ENCODE peak calls at places on chromosomes 5 and 9, in ten cellular contexts. P is WTC11; Q is NB4; U is lower lobe of right lung; G is IMR-90; E is kidney epithelial cell; M is CD4-positive, alpha-beta T cell; W is body of pancreas; O is heart right ventricle; F is lower leg skin. C is an unnamed sample.

GRCh38 chr5:105849701-105850100 is 1821.0 kb downstream of the EFNA5 start:
- DNase-seq in O (no peak), P (no peak), Q (no peak), U (no peak), M (no peak), F (no peak), G (peak), E (no peak), W (no peak), C (no peak)

GRCh38 chr5:138542120-138542955 is 698 bp downstream of the ETF1 start:
- DNase-seq in Q (peak), G (peak), O (no peak), U (no peak), P (no peak), F (no peak), M (no peak), W (peak), E (no peak), C (no peak)

GRCh38 chr5:10633271-10634049 is 69.6 kb downstream of the ANKRD33B start:
- DNase-seq in G (no peak), W (no peak), O (no peak), U (no peak), P (no peak), M (no peak), F (peak), E (no peak), Q (peak), C (no peak)

GRCh38 chr9:8473226-8473625 is 673.6 kb upstream of the DMAC1 start:
- DNase-seq in U (no peak), G (no peak), P (no peak), Q (no peak), W (no peak), F (no peak), O (no peak), E (no peak), M (no peak), C (no peak)

GRCh38 chr5:40736103-40736875 is 19.5 kb downstream of the TTC33 start:
- DNase-seq in M (no peak), E (no peak), F (no peak), W (peak), U (no peak), Q (peak), P (no peak), G (peak), O (no peak), C (no peak)

GRCh38 chr5:93274291-93274690 is 306.7 kb downstream of the NR2F1-AS1 start:
- DNase-seq in Q (no peak), E (peak), W (no peak), M (no peak), G (peak), P (no peak), F (no peak), O (no peak), U (no peak), C (no peak)

GRCh38 chr5:125696762-125697161 is 726.4 kb upstream of the GRAMD2B start:
- DNase-seq in P (no peak), F (no peak), Q (no peak), O (peak), E (no peak), M (no peak), G (peak), U (no peak), W (peak), C (no peak)

GRCh38 chr5:150904479-150905311 is at the start of gene ZNF300:
- DNase-seq in W (peak), O (peak), M (peak), G (peak), U (peak), E (peak), F (peak), Q (no peak), P (peak), C (peak)

GRCh38 chr5:60382761-60383160 is 317.2 kb downstream of the DEPDC1B start:
- DNase-seq in O (no peak), E (no peak), P (no peak), M (no peak), W (peak), Q (peak), U (no peak), G (peak), F (no peak), C (no peak)

GRCh38 chr9:6226696-6227095 is 11.1 kb downstream of the IL33 start:
- DNase-seq in P (no peak), G (peak), U (no peak), E (no peak), W (peak), M (no peak), O (peak), F (no peak), Q (no peak), C (no peak)

GRCh38 chr5:151671979-151672378 is 14.7 kb downstream of the SPARC start:
- DNase-seq in P (no peak), F (no peak), W (no peak), E (no peak), M (no peak), G (peak), Q (no peak), O (peak), U (no peak), C (no peak)

GRCh38 chr9:1217076-1217475 is 166.9 kb downstream of the DMRT2 start:
- DNase-seq in G (no peak), O (no peak), M (no peak), E (no peak), U (no peak), W (no peak), Q (no peak), F (no peak), P (no peak), C (no peak)

GRCh38 chr5:122842016-122842580 is 3.3 kb upstream of the SNX24 start:
- DNase-seq in E (no peak), O (no peak), W (no peak), Q (no peak), M (no peak), U (no peak), G (no peak), P (no peak), F (no peak), C (no peak)

GRCh38 chr9:113616716-113617496 is 153.4 kb downstream of the RGS3 start:
- DNase-seq in P (no peak), G (no peak), U (no peak), O (no peak), F (no peak), M (no peak), E (no peak), Q (no peak), W (no peak), C (peak)

GRCh38 chr5:93273176-93273575 is 307.8 kb downstream of the NR2F1-AS1 start:
- DNase-seq in E (peak), W (no peak), Q (no peak), M (no peak), G (peak), U (no peak), P (no peak), F (no peak), O (no peak), C (no peak)

GRCh38 chr9:121201045-121201737 is 478 bp downstream of the RAB14 start:
- DNase-seq in M (peak), Q (peak), O (no peak), F (peak), P (peak), E (no peak), U (peak), G (no peak), W (peak), C (peak)

GRCh38 chr5:39014544-39014943 is 59.7 kb downstream of the RICTOR start:
- DNase-seq in U (no peak), P (no peak), W (no peak), F (no peak), M (no peak), E (peak), G (peak), O (peak), Q (no peak), C (no peak)

GRCh38 chr9:118961857-118962256 is 407.4 kb downstream of the BRINP1 start:
- DNase-seq in M (no peak), E (peak), F (no peak), Q (no peak), G (peak), U (no peak), W (peak), P (no peak), O (no peak), C (no peak)

GRCh38 chr9:116643691-116644090 is 43.4 kb upstream of the TRIM32 start:
- DNase-seq in G (peak), E (no peak), O (no peak), W (no peak), Q (no peak), P (no peak), M (no peak), U (no peak), F (no peak), C (no peak)

GRCh38 chr9:134561427-134562145 is 80.0 kb upstream of the COL5A1 start:
- DNase-seq in U (no peak), W (no peak), M (no peak), G (no peak), O (no peak), E (no peak), P (no peak), F (peak), Q (no peak), C (peak)

GRCh38 chr5:151739939-151740335 is 18.5 kb downstream of the ATOX1 start:
- DNase-seq in E (peak), W (peak), O (no peak), P (no peak), F (no peak), U (no peak), M (no peak), G (peak), Q (no peak), C (no peak)

GRCh38 chr9:98215821-98216220 is 23.4 kb upstream of the CORO2A start:
- DNase-seq in W (no peak), O (no peak), E (no peak), M (peak), F (no peak), U (no peak), Q (peak), P (peak), G (no peak), C (no peak)

GRCh38 chr9:78566948-78567675 is 270.2 kb downstream of the PSAT1 start:
- DNase-seq in W (no peak), M (no peak), U (no peak), O (no peak), G (peak), Q (no peak), F (no peak), E (peak), P (no peak), C (no peak)

GRCh38 chr5:122076669-122077450 is 1.2 kb downstream of the LOX start:
- DNase-seq in E (no peak), O (peak), F (peak), W (peak), Q (peak), U (peak), M (no peak), P (peak), G (peak), C (peak)

GRCh38 chr5:132233081-132233480 is 5.4 kb upstream of the P4HA2 start:
- DNase-seq in O (no peak), E (no peak), P (no peak), U (no peak), F (peak), Q (no peak), M (no peak), G (no peak), W (no peak), C (no peak)

GRCh38 chr5:69368458-69369368 is 607 bp downstream of the AK6 start:
- DNase-seq in W (no peak), U (no peak), P (no peak), F (no peak), M (no peak), E (no peak), G (peak), Q (peak), O (no peak), C (no peak)

GRCh38 chr5:112415552-112415951 is 3.5 kb downstream of the EPB41L4A start:
- DNase-seq in W (no peak), P (no peak), G (no peak), U (no peak), O (no peak), Q (no peak), F (no peak), E (no peak), M (no peak), C (no peak)

GRCh38 chr9:519579-519978 is 304.9 kb downstream of the DOCK8 start:
- DNase-seq in G (no peak), E (no peak), F (no peak), U (no peak), M (no peak), Q (no peak), O (no peak), P (no peak), W (no peak), C (no peak)

GRCh38 chr5:65163698-65164097 is 318.0 kb downstream of the ADAMTS6 start:
- DNase-seq in O (no peak), W (no peak), M (no peak), E (no peak), P (no peak), U (no peak), Q (no peak), G (peak), F (no peak), C (no peak)

GRCh38 chr9:101486693-101487442 is 46.8 kb upstream of the RNF20 start:
- DNase-seq in E (no peak), U (peak), O (peak), F (peak), G (peak), Q (no peak), W (peak), P (peak), M (no peak), C (peak)

GRCh38 chr5:76401801-76402250 is 1.3 kb upstream of the IQGAP2 start:
- DNase-seq in W (no peak), P (no peak), F (no peak), G (no peak), O (no peak), U (peak), M (peak), Q (peak), E (no peak), C (no peak)

GRCh38 chr5:38403407-38403806 is 145.0 kb downstream of the EGFLAM start:
- DNase-seq in G (peak), Q (no peak), W (no peak), U (no peak), P (no peak), O (no peak), F (peak), M (no peak), E (no peak), C (no peak)

GRCh38 chr5:27473300-27474053 is 435.1 kb upstream of the CDH9 start:
- DNase-seq in W (no peak), M (no peak), E (no peak), F (no peak), P (no peak), O (no peak), U (no peak), Q (no peak), G (no peak), C (no peak)

GRCh38 chr5:135602882-135603721 is 24.3 kb upstream of the CXCL14 start:
- DNase-seq in E (no peak), O (no peak), G (no peak), M (no peak), U (no peak), Q (no peak), P (peak), F (peak), W (no peak), C (no peak)

GRCh38 chr9:96031366-96031824 is 155.9 kb downstream of the ERCC6L2 start:
- DNase-seq in Q (no peak), G (no peak), W (peak), O (peak), M (no peak), P (no peak), U (no peak), F (peak), E (no peak), C (no peak)

GRCh38 chr9:15469406-15469805 is 41.4 kb downstream of the PSIP1 start:
- DNase-seq in G (peak), Q (no peak), U (no peak), M (no peak), O (no peak), P (no peak), W (no peak), E (no peak), F (no peak), C (no peak)
- TF ChIP-seq CTCF in G (no peak), Q (no peak), U (no peak), M (no peak), O (no peak), P (no peak), W (no peak), E (no peak), F (no peak), C (peak)

GRCh38 chr9:137621131-137621757 is 2.4 kb downstream of the EHMT1 start:
- DNase-seq in F (no peak), U (no peak), W (no peak), O (no peak), M (no peak), P (no peak), Q (no peak), G (no peak), E (no peak), C (no peak)
- TF ChIP-seq CTCF in F (no peak), U (peak), W (peak), O (peak), M (peak), P (no peak), Q (peak), G (peak), E (peak), C (peak)

GRCh38 chr9:33742519-33742918 is 52.8 kb upstream of the PRSS3 start:
- DNase-seq in W (no peak), E (no peak), O (no peak), G (no peak), P (no peak), Q (peak), M (no peak), F (no peak), U (no peak), C (no peak)
- TF ChIP-seq CTCF in W (no peak), E (no peak), O (no peak), G (no peak), P (no peak), Q (peak), M (no peak), F (no peak), U (no peak), C (no peak)

GRCh38 chr5:51960617-51961115 is 577.4 kb downstream of the ISL1 start:
- DNase-seq in G (no peak), Q (peak), M (no peak), P (no peak), E (no peak), O (no peak), W (no peak), F (no peak), U (no peak), C (no peak)

GRCh38 chr5:51958473-51958872 is 575.2 kb downstream of the ISL1 start:
- DNase-seq in G (no peak), E (no peak), M (no peak), W (no peak), P (no peak), F (no peak), Q (no peak), U (no peak), O (no peak), C (no peak)

GRCh38 chr5:51961154-51961562 is 577.9 kb downstream of the ISL1 start:
- DNase-seq in Q (no peak), F (no peak), U (no peak), G (no peak), E (no peak), P (no peak), O (no peak), M (no peak), W (peak), C (no peak)
- TF ChIP-seq CTCF in Q (no peak), F (no peak), U (no peak), G (no peak), E (no peak), P (no peak), O (no peak), M (no peak), W (no peak), C (no peak)

GRCh38 chr9:92173318-92173717 is 58.1 kb upstream of the SPTLC1 start:
- DNase-seq in Q (peak), M (no peak), W (no peak), E (no peak), G (no peak), U (no peak), O (no peak), P (no peak), F (no peak), C (no peak)

GRCh38 chr9:92176800-92177185 is 61.6 kb upstream of the SPTLC1 start:
- DNase-seq in F (no peak), O (no peak), U (no peak), P (no peak), W (no peak), M (no peak), E (no peak), Q (no peak), G (no peak), C (no peak)

GRCh38 chr9:92177591-92177990 is 62.4 kb upstream of the SPTLC1 start:
- DNase-seq in Q (no peak), F (no peak), P (no peak), G (no peak), W (no peak), M (no peak), U (no peak), E (no peak), O (no peak), C (no peak)

GRCh38 chr9:92175441-92175840 is 60.2 kb upstream of the SPTLC1 start:
- DNase-seq in E (no peak), W (no peak), F (no peak), Q (no peak), O (no peak), M (no peak), U (no peak), G (no peak), P (no peak), C (no peak)

DNA sequence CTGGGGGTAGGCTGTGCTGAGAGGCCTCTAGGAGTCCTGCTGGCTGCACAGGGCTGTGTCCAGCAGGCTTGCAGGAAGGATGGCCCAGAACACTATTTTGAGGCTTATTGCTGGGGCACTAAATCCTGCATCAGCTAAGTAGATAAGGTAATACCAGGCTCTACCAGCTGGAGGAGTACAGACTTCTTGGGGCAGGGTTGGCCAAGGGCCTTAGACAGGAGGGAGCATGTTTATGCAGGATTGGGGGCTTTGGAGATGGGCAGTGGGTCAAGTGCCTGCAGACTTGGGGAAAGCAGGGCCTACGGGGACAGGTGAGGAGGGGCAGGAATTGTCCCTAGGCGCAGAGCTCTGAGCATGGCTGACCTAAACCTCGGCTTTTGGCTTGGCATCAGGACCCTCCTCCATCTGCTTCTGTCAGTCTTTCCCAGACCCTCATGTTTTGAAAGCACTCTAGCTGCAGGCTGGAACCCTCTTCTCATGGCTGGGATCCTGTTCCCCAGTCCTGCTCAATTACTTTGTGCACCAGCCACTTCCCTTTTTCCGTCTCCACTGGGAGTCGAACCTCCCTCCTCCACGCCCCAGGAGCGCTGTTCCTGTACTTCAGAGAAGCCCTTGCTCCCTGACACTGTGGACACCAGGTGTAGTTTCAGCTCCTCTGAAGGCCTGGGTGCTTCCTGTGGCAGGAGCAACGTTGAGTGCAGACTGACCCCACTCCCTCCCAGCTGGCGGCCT is 61.0 kb upstream of the SPTLC1 start:
- DNase-seq in W (no peak), G (no peak), E (no peak), Q (peak), O (no peak), F (no peak), U (no peak), P (no peak), M (no peak), C (no peak)
- TF ChIP-seq CTCF in W (no peak), G (peak), E (peak), Q (peak), O (no peak), F (no peak), U (no peak), P (no peak), M (no peak), C (peak)

GRCh38 chr5:130805601-130806000 is 359.5 kb downstream of the HINT1 start:
- DNase-seq in W (no peak), U (no peak), G (no peak), M (no peak), O (no peak), Q (no peak), P (no peak), F (no peak), E (no peak), C (no peak)
- TF ChIP-seq CTCF in W (no peak), U (no peak), G (no peak), M (no peak), O (no peak), Q (no peak), P (no peak), F (no peak), E (no peak), C (no peak)

GRCh38 chr5:32942225-32942989 is 231.3 kb downstream of the NPR3 start:
- DNase-seq in U (no peak), P (peak), G (peak), O (no peak), F (no peak), M (no peak), W (peak), E (no peak), Q (peak), C (no peak)
- TF ChIP-seq CTCF in U (peak), P (peak), G (peak), O (no peak), F (no peak), M (no peak), W (peak), E (peak), Q (peak), C (peak)

GRCh38 chr5:142694092-142694856 is 8.4 kb upstream of the FGF1 start:
- DNase-seq in P (no peak), G (no peak), F (peak), O (no peak), W (no peak), E (no peak), U (no peak), M (no peak), Q (no peak), C (no peak)
- TF ChIP-seq CTCF in P (no peak), G (no peak), F (no peak), O (no peak), W (no peak), E (peak), U (no peak), M (no peak), Q (peak), C (peak)

C was measured in chondrocyte.